ENCODE peak calls at places on chromosomes 2 and 18, in four cellular contexts. H, Y, P and G are unnamed samples.

GRCh38 chr2:209719034-209719433 is 52.6 kb upstream of the UNC80 start:
- DNase-seq in H (no peak), P (peak), Y (no peak), G (no peak)

GRCh38 chr2:239235311-239235710 is 165.5 kb downstream of the HDAC4 start:
- DNase-seq in P (no peak), H (no peak), Y (no peak), G (no peak)

GRCh38 chr2:159124441-159124911 is 156.0 kb downstream of the TANC1 start:
- DNase-seq in P (peak), Y (no peak), H (no peak), G (no peak)

GRCh38 chr2:108570416-108570815 is 36.1 kb downstream of the LIMS1 start:
- DNase-seq in P (no peak), Y (no peak), H (no peak), G (no peak)

GRCh38 chr2:240399419-240400318 is 35.8 kb upstream of the GPC1 start:
- DNase-seq in H (peak), P (no peak), Y (no peak), G (no peak)

GRCh38 chr18:60503166-60503565 is 130.6 kb upstream of the MC4R start:
- DNase-seq in H (no peak), P (no peak), Y (no peak), G (no peak)

GRCh38 chr2:201114846-201115245 is 1.1 kb upstream of the CFLAR start:
- DNase-seq in Y (no peak), P (peak), H (no peak), G (no peak)

GRCh38 chr2:68766378-68766845 is 31.8 kb downstream of the ARHGAP25 start:
- DNase-seq in P (peak), Y (no peak), H (no peak), G (no peak)

GRCh38 chr2:33377048-33377447 is 99.4 kb upstream of the RASGRP3 start:
- DNase-seq in P (no peak), Y (no peak), H (no peak), G (no peak)

GRCh38 chr2:127917916-127918315 is 32.2 kb upstream of the AMMECR1L start:
- DNase-seq in Y (no peak), P (peak), H (no peak), G (no peak)

GRCh38 chr18:31610841-31611240 is 19.2 kb downstream of the TTR start:
- DNase-seq in H (peak), Y (peak), P (peak), G (peak)

GRCh38 chr2:60973705-60974104 is 43.8 kb upstream of the PEX13 start:
- DNase-seq in P (no peak), Y (no peak), H (peak), G (no peak)

GRCh38 chr2:8588831-8589191 is 93.0 kb upstream of the ID2 start:
- DNase-seq in H (no peak), Y (no peak), P (no peak), G (no peak)

GRCh38 chr2:8329660-8330622 is 351.9 kb upstream of the ID2 start:
- DNase-seq in P (no peak), H (no peak), Y (no peak), G (no peak)

GRCh38 chr2:39875182-39875913 is 96.3 kb upstream of the THUMPD2 start:
- DNase-seq in Y (no peak), H (no peak), P (peak), G (no peak)

GRCh38 chr18:2515908-2516625 is 55.2 kb downstream of the METTL4 start:
- DNase-seq in Y (no peak), P (peak), H (no peak), G (no peak)

GRCh38 chr18:22346342-22346967 is 71.3 kb downstream of the CTAGE1 start:
- DNase-seq in H (no peak), P (no peak), Y (no peak), G (no peak)

GRCh38 chr2:15180379-15180778 is 380.8 kb downstream of the NBAS start:
- DNase-seq in P (no peak), H (no peak), Y (no peak), G (no peak)

GRCh38 chr2:191325651-191326365 is 80.6 kb downstream of the MYO1B start:
- DNase-seq in H (no peak), P (no peak), Y (no peak), G (no peak)

GRCh38 chr2:137888845-137889244 is 75.4 kb upstream of the HNMT start:
- DNase-seq in P (peak), H (peak), Y (peak), G (peak)

GRCh38 chr2:202112041-202112440 is 39.0 kb downstream of the KIAA2012 start:
- DNase-seq in P (no peak), H (no peak), Y (no peak), G (no peak)

GRCh38 chr2:167212054-167212648 is 323.9 kb downstream of the XIRP2 start:
- DNase-seq in P (peak), Y (no peak), H (no peak), G (peak)

GRCh38 chr2:89849731-89850130 is 1158.3 kb downstream of the RPIA start:
- DNase-seq in H (no peak), P (no peak), Y (no peak), G (no peak)

GRCh38 chr2:216698291-216698690 is 2.9 kb upstream of the IGFBP5 start:
- DNase-seq in H (no peak), P (no peak), Y (no peak), G (no peak)

GRCh38 chr2:95757988-95758387 is 166.2 kb downstream of the TRIM43 start:
- DNase-seq in Y (no peak), P (no peak), H (no peak), G (no peak)

GRCh38 chr2:8282858-8283252 is 399.0 kb upstream of the ID2 start:
- DNase-seq in H (no peak), Y (no peak), P (no peak), G (no peak)

GRCh38 chr2:74041182-74041581 is 56.5 kb downstream of the TET3 start:
- DNase-seq in H (no peak), Y (no peak), P (no peak), G (no peak)

GRCh38 chr2:190766581-190766980 is 114.0 kb upstream of the GLS start:
- DNase-seq in P (no peak), Y (no peak), H (no peak), G (no peak)

GRCh38 chr2:221747289-221747972 is 175.3 kb upstream of the EPHA4 start:
- DNase-seq in H (no peak), P (no peak), Y (no peak), G (no peak)

GRCh38 chr18:24630346-24630880 is 170.0 kb downstream of the HRH4 start:
- DNase-seq in Y (no peak), H (no peak), P (no peak), G (no peak)

GRCh38 chr18:24631238-24632025 is 171.0 kb downstream of the HRH4 start:
- DNase-seq in H (peak), P (no peak), Y (no peak), G (no peak)

GRCh38 chr18:24629926-24630325 is 169.5 kb downstream of the HRH4 start:
- DNase-seq in H (no peak), Y (no peak), P (no peak), G (no peak)

GRCh38 chr18:24633121-24633520 is 172.7 kb downstream of the HRH4 start:
- DNase-seq in H (no peak), Y (no peak), P (no peak), G (no peak)

GRCh38 chr18:24632158-24632988 is 171.9 kb downstream of the HRH4 start:
- DNase-seq in P (no peak), Y (no peak), H (no peak), G (no peak)
- H4K91ac ChIP-seq in P (no peak), Y (no peak), H (no peak), G (no peak)

GRCh38 chr18:48338915-48339314 is 70.3 kb downstream of the ZBTB7C start:
- DNase-seq in P (no peak), H (no peak), Y (no peak), G (no peak)

GRCh38 chr18:48339692-48340091 is 69.5 kb downstream of the ZBTB7C start:
- DNase-seq in P (no peak), H (no peak), Y (no peak), G (no peak)

GRCh38 chr18:48342125-48342524 is 67.1 kb downstream of the ZBTB7C start:
- DNase-seq in H (no peak), P (no peak), Y (no peak), G (no peak)

GRCh38 chr18:48342588-48342987 is 66.6 kb downstream of the ZBTB7C start:
- DNase-seq in H (no peak), Y (no peak), P (no peak), G (no peak)

DNA sequence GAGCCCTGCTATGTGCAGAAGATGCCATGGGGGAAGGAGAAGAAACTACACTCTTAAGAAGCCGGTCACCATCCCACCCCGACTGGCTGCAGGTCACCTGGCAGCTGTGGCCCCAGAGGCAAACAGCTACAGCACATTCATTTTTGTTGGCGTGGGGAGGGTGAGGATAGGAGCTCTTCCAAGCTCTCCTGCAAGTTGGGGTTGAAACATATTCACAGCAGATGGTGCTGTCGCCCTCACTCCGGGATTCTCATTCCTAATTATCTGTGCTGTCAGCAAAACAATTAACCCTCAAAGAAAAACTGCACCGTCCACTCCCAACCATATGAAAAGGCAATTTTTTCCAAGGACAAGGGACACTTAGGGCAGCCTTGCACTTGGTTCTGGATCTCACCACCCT is 68.7 kb downstream of the ZBTB7C start:
- DNase-seq in H (no peak), Y (no peak), P (no peak), G (no peak)
- H3K23ac ChIP-seq in H (no peak), Y (no peak), P (no peak), G (no peak)

DNA sequence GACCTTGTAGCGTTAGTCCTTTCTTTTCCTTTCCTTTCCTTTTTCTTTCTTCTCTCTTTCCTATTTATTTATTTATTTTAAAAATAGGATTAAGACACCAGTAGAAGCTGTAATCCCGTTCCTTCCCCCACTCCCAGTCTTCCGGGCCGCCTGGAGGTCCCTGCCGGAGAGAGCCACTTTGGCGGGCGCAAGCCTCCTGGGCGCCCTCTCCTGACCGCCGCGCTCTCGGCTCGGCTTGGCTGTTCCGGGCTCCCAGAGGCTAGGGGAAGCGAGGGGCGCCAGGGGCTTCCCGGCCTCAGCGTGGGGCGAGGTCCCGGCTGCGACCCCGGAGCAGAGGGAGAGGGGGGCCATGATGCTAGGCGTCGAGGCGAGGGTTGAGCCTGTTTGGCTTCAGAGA is 10.9 kb downstream of the MEIS1 start:
- DNase-seq in H (peak), P (no peak), Y (no peak), G (no peak)
- H2BK12ac ChIP-seq in H (no peak), P (peak), Y (peak), G (peak)

DNA sequence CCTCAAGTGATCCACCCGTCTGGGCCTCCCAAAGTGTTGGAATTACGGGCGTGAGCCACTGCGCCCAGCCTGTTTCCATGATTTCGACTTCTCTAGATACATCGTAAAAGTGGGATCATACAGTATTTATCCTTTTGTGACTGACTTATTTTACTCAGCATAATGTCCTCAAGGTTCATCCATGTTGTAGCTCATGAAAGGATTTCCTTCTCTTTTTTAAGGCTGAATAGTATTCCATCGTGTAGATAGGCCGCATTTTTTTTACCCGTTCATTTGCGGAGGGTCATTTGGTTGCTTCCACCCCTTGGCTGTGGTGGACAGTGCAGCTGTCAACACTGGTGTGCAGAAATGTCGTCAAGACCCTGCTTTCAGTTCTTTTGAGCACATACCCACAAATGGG is 48.8 kb upstream of the SMAD7 start:
- DNase-seq in P (no peak), Y (no peak), H (no peak), G (no peak)
- H4K91ac ChIP-seq in P (no peak), Y (no peak), H (no peak), G (no peak)

GRCh38 chr2:31284107-31284506 is 50.2 kb downstream of the EHD3 start:
- DNase-seq in Y (no peak), P (peak), H (no peak), G (no peak)

GRCh38 chr2:31286230-31286629 is 52.3 kb downstream of the EHD3 start:
- DNase-seq in H (no peak), Y (no peak), P (no peak), G (no peak)

GRCh38 chr2:31287681-31288080 is 53.7 kb downstream of the EHD3 start:
- DNase-seq in Y (no peak), P (peak), H (no peak), G (no peak)

GRCh38 chr2:31282634-31283033 is 48.7 kb downstream of the EHD3 start:
- DNase-seq in H (no peak), Y (no peak), P (peak), G (no peak)

GRCh38 chr2:31286961-31287550 is 53.1 kb downstream of the EHD3 start:
- DNase-seq in H (no peak), P (peak), Y (no peak), G (no peak)
- H3K23ac ChIP-seq in H (no peak), P (no peak), Y (no peak), G (no peak)

GRCh38 chr2:218289639-218290315 is 2.5 kb downstream of the TMBIM1 start:
- DNase-seq in P (no peak), Y (no peak), H (no peak), G (no peak)
- H2BK12ac ChIP-seq in P (peak), Y (no peak), H (no peak), G (no peak)

GRCh38 chr2:10507106-10507505 is 59.0 kb upstream of the ODC1 start:
- DNase-seq in Y (no peak), H (no peak), P (no peak), G (no peak)
- H4K91ac ChIP-seq in Y (no peak), H (no peak), P (no peak), G (no peak)

GRCh38 chr2:174842496-174842895 is 78.2 kb upstream of the CHRNA1 start:
- DNase-seq in H (no peak), P (no peak), Y (no peak), G (no peak)

GRCh38 chr2:174846941-174847938 is 83.0 kb upstream of the CHRNA1 start:
- DNase-seq in P (peak), Y (no peak), H (peak), G (no peak)

GRCh38 chr2:174846218-174846617 is 81.9 kb upstream of the CHRNA1 start:
- DNase-seq in Y (no peak), P (no peak), H (no peak), G (no peak)

GRCh38 chr2:174841931-174842330 is 77.7 kb upstream of the CHRNA1 start:
- DNase-seq in P (no peak), Y (no peak), H (no peak), G (no peak)

GRCh38 chr2:174844295-174844708 is 80.0 kb upstream of the CHRNA1 start:
- DNase-seq in H (no peak), P (no peak), Y (no peak), G (no peak)
- H3K23ac ChIP-seq in H (no peak), P (no peak), Y (no peak), G (no peak)

GRCh38 chr2:149652520-149652919 is 64.9 kb upstream of the MMADHC start:
- DNase-seq in H (no peak), Y (no peak), P (no peak), G (no peak)

GRCh38 chr2:149651229-149651628 is 63.7 kb upstream of the MMADHC start:
- DNase-seq in Y (no peak), H (no peak), P (no peak), G (no peak)

GRCh38 chr2:149653831-149654445 is 66.4 kb upstream of the MMADHC start:
- DNase-seq in Y (no peak), P (peak), H (no peak), G (no peak)

GRCh38 chr2:149650006-149650405 is 62.4 kb upstream of the MMADHC start:
- DNase-seq in P (no peak), H (no peak), Y (no peak), G (no peak)

GRCh38 chr2:149652925-149653324 is 65.3 kb upstream of the MMADHC start:
- DNase-seq in H (no peak), Y (no peak), P (no peak), G (no peak)
- H2BK12ac ChIP-seq in H (no peak), Y (no peak), P (no peak), G (no peak)

GRCh38 chr2:142599504-142599903 is 278.0 kb upstream of the KYNU start:
- DNase-seq in P (no peak), H (no peak), Y (no peak), G (no peak)
- H4K91ac ChIP-seq in P (no peak), H (no peak), Y (no peak), G (no peak)